ENCODE peak calls at places on chromosomes 7 and 10, in seven cellular contexts. One of them, this sample, is unnamed.

GRCh38 chr10:59823111-59823510 is 69.9 kb upstream of the MRLN start:
- DNase-seq in lung: no peak
- DNase-seq in AG04450: no peak
- DNase-seq in fibroblast of lung: no peak
- DNase-seq in cardiac fibroblast: no peak
- DNase-seq in fibroblast of pulmonary artery: no peak
- DNase-seq in psoas muscle: no peak
- DNase-seq in this sample: no peak

GRCh38 chr7:51223505-51223904 is 93.1 kb downstream of the COBL start:
- DNase-seq in AG04450: no peak
- DNase-seq in psoas muscle: no peak
- DNase-seq in lung: peak
- DNase-seq in fibroblast of pulmonary artery: no peak
- DNase-seq in cardiac fibroblast: no peak
- DNase-seq in fibroblast of lung: no peak
- DNase-seq in this sample: no peak

GRCh38 chr10:78319841-78320240 is 286.2 kb downstream of the RPS24 start:
- DNase-seq in lung: peak
- DNase-seq in fibroblast of pulmonary artery: no peak
- DNase-seq in psoas muscle: no peak
- DNase-seq in AG04450: no peak
- DNase-seq in fibroblast of lung: no peak
- DNase-seq in cardiac fibroblast: no peak
- DNase-seq in this sample: no peak

GRCh38 chr7:28964056-28964455 is 5.9 kb upstream of the TRIL start:
- DNase-seq in lung: no peak
- DNase-seq in cardiac fibroblast: no peak
- DNase-seq in psoas muscle: no peak
- DNase-seq in fibroblast of pulmonary artery: no peak
- DNase-seq in fibroblast of lung: no peak
- DNase-seq in AG04450: no peak
- DNase-seq in this sample: no peak

GRCh38 chr7:63042730-63043511 is 955.7 kb upstream of the ZNF722 start:
- DNase-seq in fibroblast of pulmonary artery: no peak
- DNase-seq in cardiac fibroblast: no peak
- DNase-seq in lung: no peak
- DNase-seq in AG04450: no peak
- DNase-seq in fibroblast of lung: no peak
- DNase-seq in psoas muscle: no peak
- DNase-seq in this sample: no peak

GRCh38 chr10:59303018-59303417 is 59.3 kb downstream of the FAM13C start:
- DNase-seq in cardiac fibroblast: peak
- DNase-seq in lung: no peak
- DNase-seq in psoas muscle: no peak
- DNase-seq in fibroblast of pulmonary artery: no peak
- DNase-seq in AG04450: no peak
- DNase-seq in fibroblast of lung: no peak
- DNase-seq in this sample: no peak

GRCh38 chr10:133117688-133118071 is 30.0 kb downstream of the ADGRA1 start:
- DNase-seq in cardiac fibroblast: no peak
- DNase-seq in fibroblast of pulmonary artery: no peak
- DNase-seq in lung: no peak
- DNase-seq in psoas muscle: peak
- DNase-seq in fibroblast of lung: no peak
- DNase-seq in AG04450: no peak
- DNase-seq in this sample: no peak

GRCh38 chr7:135322571-135323340 is 89.1 kb downstream of the STRA8 start:
- DNase-seq in psoas muscle: no peak
- DNase-seq in lung: no peak
- DNase-seq in fibroblast of lung: no peak
- DNase-seq in AG04450: no peak
- DNase-seq in fibroblast of pulmonary artery: no peak
- DNase-seq in cardiac fibroblast: no peak
- DNase-seq in this sample: no peak

GRCh38 chr10:22453320-22453719 is 108.0 kb downstream of the SPAG6 start:
- DNase-seq in fibroblast of pulmonary artery: no peak
- DNase-seq in lung: no peak
- DNase-seq in psoas muscle: no peak
- DNase-seq in fibroblast of lung: no peak
- DNase-seq in AG04450: no peak
- DNase-seq in cardiac fibroblast: no peak
- DNase-seq in this sample: no peak

GRCh38 chr10:35369049-35369760 is 32.9 kb downstream of the CCNY start:
- DNase-seq in cardiac fibroblast: no peak
- DNase-seq in lung: no peak
- DNase-seq in AG04450: peak
- DNase-seq in psoas muscle: no peak
- DNase-seq in fibroblast of pulmonary artery: no peak
- DNase-seq in fibroblast of lung: peak
- DNase-seq in this sample: no peak

GRCh38 chr7:40298421-40298820 is 163.6 kb downstream of the SUGCT start:
- DNase-seq in AG04450: no peak
- DNase-seq in fibroblast of pulmonary artery: peak
- DNase-seq in lung: no peak
- DNase-seq in psoas muscle: no peak
- DNase-seq in cardiac fibroblast: peak
- DNase-seq in fibroblast of lung: peak
- DNase-seq in this sample: peak

GRCh38 chr7:90530263-90530662 is 60.8 kb downstream of the PTTG1IP2 start:
- DNase-seq in cardiac fibroblast: peak
- DNase-seq in fibroblast of pulmonary artery: peak
- DNase-seq in AG04450: no peak
- DNase-seq in psoas muscle: no peak
- DNase-seq in fibroblast of lung: peak
- DNase-seq in lung: no peak
- DNase-seq in this sample: peak

GRCh38 chr7:11170160-11170559 is 196.5 kb downstream of the PHF14 start:
- DNase-seq in cardiac fibroblast: no peak
- DNase-seq in AG04450: no peak
- DNase-seq in lung: no peak
- DNase-seq in psoas muscle: no peak
- DNase-seq in fibroblast of lung: no peak
- DNase-seq in fibroblast of pulmonary artery: no peak
- DNase-seq in this sample: no peak

GRCh38 chr10:130924138-130924819 is 387.2 kb downstream of the TCERG1L start:
- DNase-seq in AG04450: no peak
- DNase-seq in lung: no peak
- DNase-seq in fibroblast of lung: no peak
- DNase-seq in fibroblast of pulmonary artery: no peak
- DNase-seq in cardiac fibroblast: no peak
- DNase-seq in psoas muscle: no peak
- DNase-seq in this sample: no peak

GRCh38 chr7:39734605-39735004 is 111.2 kb downstream of the RALA start:
- DNase-seq in fibroblast of lung: no peak
- DNase-seq in AG04450: no peak
- DNase-seq in fibroblast of pulmonary artery: no peak
- DNase-seq in psoas muscle: no peak
- DNase-seq in cardiac fibroblast: no peak
- DNase-seq in lung: no peak
- DNase-seq in this sample: no peak

GRCh38 chr7:29207469-29207868 is 12.9 kb downstream of the CHN2 start:
- DNase-seq in lung: no peak
- DNase-seq in cardiac fibroblast: peak
- DNase-seq in AG04450: no peak
- DNase-seq in psoas muscle: no peak
- DNase-seq in fibroblast of pulmonary artery: peak
- DNase-seq in fibroblast of lung: no peak
- DNase-seq in this sample: no peak

GRCh38 chr10:451021-451471 is 238.4 kb downstream of the DIP2C start:
- DNase-seq in cardiac fibroblast: no peak
- DNase-seq in lung: no peak
- DNase-seq in fibroblast of pulmonary artery: no peak
- DNase-seq in AG04450: no peak
- DNase-seq in psoas muscle: no peak
- DNase-seq in fibroblast of lung: no peak
- DNase-seq in this sample: no peak

GRCh38 chr10:79149662-79150443 is 81.1 kb downstream of the ZMIZ1 start:
- DNase-seq in fibroblast of lung: peak
- DNase-seq in AG04450: no peak
- DNase-seq in psoas muscle: peak
- DNase-seq in lung: peak
- DNase-seq in cardiac fibroblast: peak
- DNase-seq in fibroblast of pulmonary artery: peak
- DNase-seq in this sample: no peak

GRCh38 chr10:8296742-8297101 is 242.2 kb downstream of the GATA3 start:
- DNase-seq in psoas muscle: no peak
- DNase-seq in fibroblast of pulmonary artery: no peak
- DNase-seq in lung: no peak
- DNase-seq in cardiac fibroblast: no peak
- DNase-seq in fibroblast of lung: no peak
- DNase-seq in AG04450: no peak
- DNase-seq in this sample: no peak

GRCh38 chr10:95350212-95350829 is 59.5 kb upstream of the PDLIM1 start:
- DNase-seq in fibroblast of pulmonary artery: peak
- DNase-seq in cardiac fibroblast: peak
- DNase-seq in psoas muscle: no peak
- DNase-seq in fibroblast of lung: peak
- DNase-seq in lung: no peak
- DNase-seq in AG04450: no peak
- DNase-seq in this sample: peak

GRCh38 chr10:92387289-92387940 is 96.4 kb downstream of the MARCHF5 start:
- DNase-seq in fibroblast of pulmonary artery: peak
- DNase-seq in AG04450: peak
- DNase-seq in fibroblast of lung: peak
- DNase-seq in cardiac fibroblast: peak
- DNase-seq in psoas muscle: no peak
- DNase-seq in lung: no peak
- DNase-seq in this sample: peak

DNA sequence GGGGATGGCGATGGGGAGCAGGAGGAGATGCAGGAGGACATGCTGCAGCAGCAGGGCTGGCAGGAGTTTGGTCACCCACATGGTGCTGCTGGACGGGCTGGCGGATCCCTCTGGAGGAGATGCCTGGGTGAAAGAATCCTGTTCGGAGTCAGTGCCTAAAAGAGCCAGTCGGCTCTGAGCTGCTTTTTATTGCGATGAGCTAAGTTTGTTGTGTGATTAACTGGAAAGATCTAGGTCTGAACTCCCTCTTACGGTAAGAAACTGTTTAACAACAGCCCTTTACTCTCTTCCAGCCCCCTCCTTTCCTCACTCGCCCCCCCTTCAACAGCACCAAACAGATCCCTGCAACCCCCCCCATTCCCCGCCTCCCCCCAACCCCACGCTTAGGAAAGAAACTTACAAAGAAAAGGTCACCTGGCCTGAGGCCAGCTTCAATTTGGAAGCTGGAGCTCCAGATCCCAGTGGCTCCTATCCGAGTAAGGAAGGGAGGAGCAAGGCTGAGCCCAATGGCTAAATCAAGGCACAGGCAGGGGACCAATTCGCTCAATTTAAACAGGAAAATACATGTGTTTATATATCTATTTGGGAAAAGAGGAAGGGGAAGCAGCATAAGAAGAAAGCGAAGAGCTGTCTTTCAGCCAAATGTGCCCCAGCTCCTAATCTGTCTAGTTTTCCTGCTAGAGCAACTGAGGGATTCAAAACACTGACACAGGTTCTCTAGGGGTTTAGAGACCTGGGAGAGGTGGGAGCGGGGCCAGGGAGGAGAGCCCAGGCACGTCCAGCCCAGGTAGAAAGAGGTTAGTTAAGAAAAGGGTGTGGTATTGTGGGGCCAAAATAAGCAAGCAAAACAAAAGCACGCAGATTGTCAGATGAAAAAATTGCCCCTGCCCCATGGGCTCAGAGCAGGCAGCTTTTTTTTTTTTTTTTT is at the start of gene HGF:
- DNase-seq in psoas muscle: peak
- DNase-seq in fibroblast of pulmonary artery: peak
- DNase-seq in cardiac fibroblast: peak
- DNase-seq in fibroblast of lung: peak
- DNase-seq in lung: peak
- DNase-seq in AG04450: peak
- DNase-seq in this sample: peak
- H3K4me3 ChIP-seq in psoas muscle: peak
- H3K4me3 ChIP-seq in fibroblast of pulmonary artery: peak
- H3K4me3 ChIP-seq in cardiac fibroblast: peak
- H3K4me3 ChIP-seq in fibroblast of lung: peak
- H3K4me3 ChIP-seq in lung: peak
- H3K4me3 ChIP-seq in AG04450: peak
- H3K4me3 ChIP-seq in this sample: peak

DNA sequence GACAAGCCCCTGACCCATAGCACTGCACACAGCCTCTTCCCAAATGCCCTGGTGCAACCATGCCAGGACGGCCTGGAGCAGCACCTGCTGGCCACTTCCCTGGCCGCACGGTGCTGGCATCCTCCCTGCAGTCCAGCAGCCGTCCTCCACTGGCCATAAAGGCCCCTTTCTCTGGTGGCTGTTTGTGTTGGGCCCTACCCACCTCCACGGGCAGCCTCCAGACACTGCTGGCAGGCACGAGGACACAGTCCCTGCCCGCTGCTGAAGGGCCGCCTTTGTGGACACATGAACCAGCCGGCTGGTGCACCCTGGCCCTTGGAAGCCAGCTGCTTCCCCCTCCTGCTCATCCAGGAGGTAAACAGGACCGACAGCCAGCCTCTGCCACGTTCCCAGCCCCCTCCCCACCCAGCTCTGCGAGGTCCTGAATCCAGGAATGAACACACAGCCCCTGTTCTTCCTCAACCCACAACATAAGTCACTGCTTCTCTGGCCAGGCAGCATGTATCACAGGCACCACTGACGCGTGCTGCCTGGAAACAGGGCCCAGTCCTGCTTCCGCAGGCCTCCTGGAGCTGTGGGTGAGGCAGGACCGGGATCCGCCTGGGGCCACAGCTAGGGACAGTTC is 43.8 kb downstream of the SPOCK2 start:
- DNase-seq in lung: no peak
- DNase-seq in fibroblast of lung: peak
- DNase-seq in cardiac fibroblast: no peak
- DNase-seq in fibroblast of pulmonary artery: no peak
- DNase-seq in AG04450: no peak
- DNase-seq in psoas muscle: peak
- DNase-seq in this sample: no peak
- TF ChIP-seq CTCF in lung: peak
- TF ChIP-seq CTCF in fibroblast of lung: no peak
- TF ChIP-seq CTCF in cardiac fibroblast: peak
- TF ChIP-seq CTCF in fibroblast of pulmonary artery: peak
- TF ChIP-seq CTCF in AG04450: peak
- TF ChIP-seq CTCF in psoas muscle: peak
- TF ChIP-seq CTCF in this sample: peak

GRCh38 chr7:113078321-113078720 is 8.3 kb downstream of the GPR85 start:
- DNase-seq in AG04450: no peak
- DNase-seq in fibroblast of lung: no peak
- DNase-seq in lung: no peak
- DNase-seq in fibroblast of pulmonary artery: no peak
- DNase-seq in cardiac fibroblast: no peak
- DNase-seq in psoas muscle: no peak
- DNase-seq in this sample: no peak
- H3K4me3 ChIP-seq in AG04450: no peak
- H3K4me3 ChIP-seq in fibroblast of lung: no peak
- H3K4me3 ChIP-seq in lung: no peak
- H3K4me3 ChIP-seq in fibroblast of pulmonary artery: no peak
- H3K4me3 ChIP-seq in cardiac fibroblast: no peak
- H3K4me3 ChIP-seq in psoas muscle: no peak
- H3K4me3 ChIP-seq in this sample: no peak

DNA sequence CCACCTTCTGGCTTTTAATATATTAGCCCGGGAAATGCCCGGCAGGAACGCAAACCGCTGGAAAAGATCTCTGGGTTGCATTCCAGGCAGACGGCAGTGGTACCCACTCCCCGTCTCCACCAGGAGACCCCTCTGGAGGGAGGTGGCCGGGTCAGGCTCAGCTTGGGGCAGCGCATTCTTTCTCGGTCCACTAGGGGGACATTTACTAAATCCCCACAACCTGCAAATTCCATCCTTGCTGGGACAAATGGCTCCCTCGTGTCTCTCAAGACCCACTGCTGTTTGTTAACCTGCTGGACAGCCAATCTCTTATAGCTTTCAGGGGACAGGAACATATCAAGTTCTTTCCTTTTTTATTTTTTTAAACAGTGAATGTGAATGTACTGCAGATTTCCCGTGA is 45.8 kb upstream of the CARD11 start:
- DNase-seq in cardiac fibroblast: peak
- DNase-seq in lung: no peak
- DNase-seq in fibroblast of lung: peak
- DNase-seq in fibroblast of pulmonary artery: peak
- DNase-seq in psoas muscle: no peak
- DNase-seq in AG04450: no peak
- DNase-seq in this sample: no peak
- TF ChIP-seq CTCF in cardiac fibroblast: peak
- TF ChIP-seq CTCF in lung: no peak
- TF ChIP-seq CTCF in fibroblast of lung: peak
- TF ChIP-seq CTCF in fibroblast of pulmonary artery: peak
- TF ChIP-seq CTCF in psoas muscle: no peak
- TF ChIP-seq CTCF in AG04450: peak
- TF ChIP-seq CTCF in this sample: peak

This sample was measured in AG09309.